ENCODE peak calls at places on chromosomes 16 and 17, in eight cellular contexts. U is stimulated activated CD8-positive, alpha-beta memory T cell treated with anti-CD3 and anti-CD28 coated beads, Interleukin-7, amount 100 ng/mL, for 1 hour; H is SW480; C is transverse colon; J is NCI-H1417; N is EL; I is activated naive CD8-positive, alpha-beta T cell treated with anti-CD3 and anti-CD28 coated beads, Interleukin-2, amount 50 U/mL, for 24 hours; E is Calu3. Q is an unnamed sample.

GRCh38 chr16:9528680-9529079 is 437.2 kb downstream of the HAPSTR1 start:
- DNase-seq in E (no peak), I (no peak), U (no peak), H (no peak), J (no peak), C (no peak), N (no peak), Q (no peak)

GRCh38 chr17:10802487-10803284 is 1.2 kb downstream of the TMEM238L start:
- DNase-seq in U (no peak), E (no peak), J (no peak), C (peak), I (no peak), H (no peak), N (no peak), Q (peak)

GRCh38 chr16:797686-798085 is 2.8 kb downstream of the GNG13 start:
- DNase-seq in J (no peak), C (no peak), E (no peak), N (no peak), H (no peak), U (no peak), I (no peak), Q (no peak)

GRCh38 chr16:23368469-23368868 is 66.4 kb downstream of the SCNN1B start:
- DNase-seq in I (no peak), H (peak), J (no peak), C (no peak), E (no peak), U (no peak), N (peak), Q (no peak)

GRCh38 chr17:18992454-18993130 is 12.0 kb downstream of the FAM83G start:
- DNase-seq in U (no peak), C (peak), N (no peak), I (no peak), J (no peak), E (no peak), H (no peak), Q (no peak)

GRCh38 chr16:64152010-64152767 is 969.7 kb downstream of the CDH11 start:
- DNase-seq in E (no peak), I (no peak), C (no peak), J (no peak), U (no peak), H (no peak), N (peak), Q (no peak)

GRCh38 chr16:3963886-3964685 is 83.6 kb upstream of the CREBBP start:
- DNase-seq in C (no peak), U (no peak), N (no peak), I (no peak), E (no peak), J (no peak), H (no peak), Q (no peak)

GRCh38 chr16:57781741-57782606 is 20.3 kb downstream of the KIFC3 start:
- DNase-seq in C (no peak), J (no peak), E (no peak), H (no peak), N (peak), U (no peak), I (no peak), Q (no peak)

GRCh38 chr17:49646391-49647255 is 31.3 kb downstream of the SPOP start:
- DNase-seq in J (no peak), E (peak), U (no peak), N (peak), H (peak), C (peak), I (peak), Q (no peak)

GRCh38 chr16:86485746-86486145 is 24.6 kb upstream of the FOXF1 start:
- DNase-seq in E (no peak), N (no peak), H (no peak), J (no peak), I (no peak), U (no peak), C (no peak), Q (no peak)

GRCh38 chr16:31118223-31119155 is 1.0 kb downstream of the KAT8 start:
- DNase-seq in C (no peak), I (no peak), E (no peak), H (no peak), J (no peak), N (peak), U (no peak), Q (no peak)

GRCh38 chr17:35605753-35606152 is 18.6 kb downstream of the AP2B1 start:
- DNase-seq in E (no peak), I (no peak), N (peak), J (no peak), H (no peak), C (no peak), U (no peak), Q (no peak)

GRCh38 chr16:84878770-84879169 is 59.0 kb downstream of the CRISPLD2 start:
- DNase-seq in E (no peak), I (no peak), H (no peak), N (no peak), U (no peak), J (no peak), C (no peak), Q (no peak)

GRCh38 chr16:56137269-56137668 is 54.0 kb upstream of the GNAO1 start:
- DNase-seq in U (no peak), I (no peak), E (no peak), H (no peak), N (peak), C (no peak), J (no peak), Q (no peak)

GRCh38 chr17:82388922-82389283 is 17.3 kb downstream of the UTS2R start:
- DNase-seq in E (no peak), U (no peak), J (no peak), I (no peak), C (no peak), H (no peak), N (no peak), Q (no peak)

GRCh38 chr16:1536601-1537000 is 3.1 kb downstream of the TMEM204 start:
- DNase-seq in E (no peak), U (no peak), C (no peak), I (no peak), H (no peak), N (no peak), J (no peak), Q (no peak)

GRCh38 chr17:75721463-75722011 is 278 bp downstream of the ITGB4 start:
- DNase-seq in J (no peak), E (no peak), C (peak), N (no peak), I (no peak), H (peak), U (no peak), Q (peak)

GRCh38 chr17:49327835-49328784 is 33.9 kb downstream of the ZNF652 start:
- DNase-seq in N (no peak), J (no peak), C (no peak), E (no peak), I (no peak), H (no peak), U (no peak), Q (no peak)

GRCh38 chr16:57732011-57732410 is 3.6 kb upstream of the KATNB1 start:
- DNase-seq in J (no peak), N (peak), U (no peak), C (no peak), H (no peak), E (no peak), I (no peak), Q (no peak)

GRCh38 chr16:30472328-30472942 is at the start of gene ITGAL:
- DNase-seq in J (no peak), I (peak), H (no peak), N (no peak), C (peak), E (no peak), U (peak), Q (peak)

GRCh38 chr16:81511371-81511770 is 66.8 kb downstream of the CMIP start:
- DNase-seq in E (peak), U (no peak), C (no peak), J (no peak), N (peak), I (no peak), H (no peak), Q (no peak)

GRCh38 chr16:51951668-51952298 is 595.2 kb downstream of the TOX3 start:
- DNase-seq in J (no peak), U (no peak), H (no peak), I (no peak), N (no peak), C (no peak), E (no peak), Q (no peak)

GRCh38 chr16:57118461-57119084 is 26.2 kb downstream of the CPNE2 start:
- DNase-seq in H (no peak), U (no peak), J (no peak), E (no peak), I (no peak), N (peak), C (no peak), Q (no peak)

GRCh38 chr16:23258919-23259237 is 43.2 kb upstream of the SCNN1B start:
- DNase-seq in E (no peak), J (no peak), U (no peak), N (no peak), C (peak), I (no peak), H (no peak), Q (peak)

GRCh38 chr16:55711959-55712876 is 56.4 kb downstream of the SLC6A2 start:
- DNase-seq in U (peak), N (peak), C (peak), J (peak), I (peak), E (peak), H (peak), Q (peak)

GRCh38 chr17:64133546-64134215 is 3.7 kb upstream of the ERN1 start:
- DNase-seq in U (no peak), J (peak), H (peak), E (peak), I (no peak), N (peak), C (no peak), Q (no peak)

GRCh38 chr16:88865742-88866141 is 718 bp downstream of the PABPN1L start:
- DNase-seq in C (no peak), E (no peak), N (no peak), J (no peak), U (no peak), I (no peak), H (no peak), Q (no peak)